ENCODE peak calls at places on chromosome 7, in nine cellular contexts. One of them, this sample, is unnamed.

GRCh38 chr7:75563171-75563570 is 71.1 kb downstream of the SPDYE5 start:
- DNase-seq in GM23248: no peak
- DNase-seq in stimulated activated CD8-positive, alpha-beta memory T cell treated with anti-CD3 and anti-CD28 coated beads, Interleukin-15, amount 100 ng/mL, for 24 hours: no peak
- DNase-seq in iPS DF 19.7: no peak
- DNase-seq in HCT116: no peak
- DNase-seq in NT2/D1: no peak
- DNase-seq in testis: no peak
- DNase-seq in right lobe of liver: no peak
- DNase-seq in mesenchymal stem cell: no peak
- DNase-seq in this sample: no peak

GRCh38 chr7:119377-120163 is 72.8 kb upstream of the FAM20C start:
- DNase-seq in GM23248: no peak
- DNase-seq in stimulated activated CD8-positive, alpha-beta memory T cell treated with anti-CD3 and anti-CD28 coated beads, Interleukin-15, amount 100 ng/mL, for 24 hours: no peak
- DNase-seq in iPS DF 19.7: no peak
- DNase-seq in HCT116: no peak
- DNase-seq in NT2/D1: no peak
- DNase-seq in testis: peak
- DNase-seq in right lobe of liver: peak
- DNase-seq in mesenchymal stem cell: peak
- DNase-seq in this sample: peak

GRCh38 chr7:132065193-132065972 is 509.0 kb upstream of the PODXL start:
- DNase-seq in GM23248: peak
- DNase-seq in stimulated activated CD8-positive, alpha-beta memory T cell treated with anti-CD3 and anti-CD28 coated beads, Interleukin-15, amount 100 ng/mL, for 24 hours: no peak
- DNase-seq in iPS DF 19.7: no peak
- DNase-seq in HCT116: peak
- DNase-seq in NT2/D1: peak
- DNase-seq in testis: peak
- DNase-seq in right lobe of liver: no peak
- DNase-seq in mesenchymal stem cell: peak
- DNase-seq in this sample: peak

GRCh38 chr7:63054191-63054661 is 944.4 kb upstream of the ZNF722 start:
- DNase-seq in GM23248: peak
- DNase-seq in stimulated activated CD8-positive, alpha-beta memory T cell treated with anti-CD3 and anti-CD28 coated beads, Interleukin-15, amount 100 ng/mL, for 24 hours: no peak
- DNase-seq in iPS DF 19.7: no peak
- DNase-seq in HCT116: no peak
- DNase-seq in NT2/D1: no peak
- DNase-seq in testis: peak
- DNase-seq in right lobe of liver: no peak
- DNase-seq in mesenchymal stem cell: no peak
- DNase-seq in this sample: no peak

GRCh38 chr7:16754869-16755317 is 1.3 kb downstream of the TSPAN13 start:
- DNase-seq in GM23248: peak
- DNase-seq in stimulated activated CD8-positive, alpha-beta memory T cell treated with anti-CD3 and anti-CD28 coated beads, Interleukin-15, amount 100 ng/mL, for 24 hours: no peak
- DNase-seq in iPS DF 19.7: no peak
- DNase-seq in HCT116: no peak
- DNase-seq in NT2/D1: no peak
- DNase-seq in testis: no peak
- DNase-seq in right lobe of liver: no peak
- DNase-seq in mesenchymal stem cell: peak
- DNase-seq in this sample: no peak

GRCh38 chr7:100607111-100607510 is 4.9 kb downstream of the PCOLCE start:
- DNase-seq in GM23248: peak
- DNase-seq in stimulated activated CD8-positive, alpha-beta memory T cell treated with anti-CD3 and anti-CD28 coated beads, Interleukin-15, amount 100 ng/mL, for 24 hours: no peak
- DNase-seq in iPS DF 19.7: no peak
- DNase-seq in HCT116: no peak
- DNase-seq in NT2/D1: no peak
- DNase-seq in testis: no peak
- DNase-seq in right lobe of liver: no peak
- DNase-seq in mesenchymal stem cell: no peak
- DNase-seq in this sample: no peak

GRCh38 chr7:137489880-137490279 is 146.3 kb upstream of the PTN start:
- DNase-seq in GM23248: no peak
- DNase-seq in stimulated activated CD8-positive, alpha-beta memory T cell treated with anti-CD3 and anti-CD28 coated beads, Interleukin-15, amount 100 ng/mL, for 24 hours: no peak
- DNase-seq in iPS DF 19.7: no peak
- DNase-seq in HCT116: no peak
- DNase-seq in NT2/D1: no peak
- DNase-seq in testis: no peak
- DNase-seq in right lobe of liver: no peak
- DNase-seq in mesenchymal stem cell: no peak
- DNase-seq in this sample: no peak

GRCh38 chr7:157211710-157212109 is 73.0 kb downstream of the UBE3C start:
- DNase-seq in GM23248: peak
- DNase-seq in stimulated activated CD8-positive, alpha-beta memory T cell treated with anti-CD3 and anti-CD28 coated beads, Interleukin-15, amount 100 ng/mL, for 24 hours: no peak
- DNase-seq in iPS DF 19.7: no peak
- DNase-seq in HCT116: no peak
- DNase-seq in NT2/D1: no peak
- DNase-seq in testis: no peak
- DNase-seq in right lobe of liver: no peak
- DNase-seq in mesenchymal stem cell: peak
- DNase-seq in this sample: peak

GRCh38 chr7:89334785-89335184 is 539.2 kb upstream of the TEX47 start:
- DNase-seq in GM23248: no peak
- DNase-seq in stimulated activated CD8-positive, alpha-beta memory T cell treated with anti-CD3 and anti-CD28 coated beads, Interleukin-15, amount 100 ng/mL, for 24 hours: no peak
- DNase-seq in iPS DF 19.7: no peak
- DNase-seq in HCT116: peak
- DNase-seq in NT2/D1: no peak
- DNase-seq in testis: peak
- DNase-seq in right lobe of liver: no peak
- DNase-seq in mesenchymal stem cell: no peak
- DNase-seq in this sample: no peak

GRCh38 chr7:70655694-70656093 is 476.2 kb upstream of the GALNT17 start:
- DNase-seq in GM23248: no peak
- DNase-seq in stimulated activated CD8-positive, alpha-beta memory T cell treated with anti-CD3 and anti-CD28 coated beads, Interleukin-15, amount 100 ng/mL, for 24 hours: no peak
- DNase-seq in iPS DF 19.7: no peak
- DNase-seq in HCT116: no peak
- DNase-seq in NT2/D1: no peak
- DNase-seq in testis: no peak
- DNase-seq in right lobe of liver: no peak
- DNase-seq in mesenchymal stem cell: no peak
- DNase-seq in this sample: no peak

GRCh38 chr7:3244241-3244814 is 56.7 kb upstream of the SDK1 start:
- DNase-seq in GM23248: peak
- DNase-seq in stimulated activated CD8-positive, alpha-beta memory T cell treated with anti-CD3 and anti-CD28 coated beads, Interleukin-15, amount 100 ng/mL, for 24 hours: no peak
- DNase-seq in iPS DF 19.7: no peak
- DNase-seq in HCT116: peak
- DNase-seq in NT2/D1: no peak
- DNase-seq in testis: no peak
- DNase-seq in right lobe of liver: no peak
- DNase-seq in mesenchymal stem cell: peak
- DNase-seq in this sample: no peak

GRCh38 chr7:87148332-87148955 is 3.8 kb upstream of the DMTF1 start:
- DNase-seq in GM23248: peak
- DNase-seq in stimulated activated CD8-positive, alpha-beta memory T cell treated with anti-CD3 and anti-CD28 coated beads, Interleukin-15, amount 100 ng/mL, for 24 hours: no peak
- DNase-seq in iPS DF 19.7: no peak
- DNase-seq in HCT116: peak
- DNase-seq in NT2/D1: no peak
- DNase-seq in testis: no peak
- DNase-seq in right lobe of liver: no peak
- DNase-seq in mesenchymal stem cell: peak
- DNase-seq in this sample: no peak

GRCh38 chr7:2309889-2310331 is 4.3 kb downstream of the SNX8 start:
- DNase-seq in GM23248: no peak
- DNase-seq in stimulated activated CD8-positive, alpha-beta memory T cell treated with anti-CD3 and anti-CD28 coated beads, Interleukin-15, amount 100 ng/mL, for 24 hours: no peak
- DNase-seq in iPS DF 19.7: peak
- DNase-seq in HCT116: peak
- DNase-seq in NT2/D1: peak
- DNase-seq in testis: peak
- DNase-seq in right lobe of liver: no peak
- DNase-seq in mesenchymal stem cell: peak
- DNase-seq in this sample: peak

GRCh38 chr7:50317221-50317678 is 12.7 kb downstream of the IKZF1 start:
- DNase-seq in GM23248: no peak
- DNase-seq in stimulated activated CD8-positive, alpha-beta memory T cell treated with anti-CD3 and anti-CD28 coated beads, Interleukin-15, amount 100 ng/mL, for 24 hours: no peak
- DNase-seq in iPS DF 19.7: no peak
- DNase-seq in HCT116: no peak
- DNase-seq in NT2/D1: no peak
- DNase-seq in testis: no peak
- DNase-seq in right lobe of liver: no peak
- DNase-seq in mesenchymal stem cell: no peak
- DNase-seq in this sample: no peak

GRCh38 chr7:87339373-87339897 is 6.0 kb upstream of the CROT start:
- DNase-seq in GM23248: no peak
- DNase-seq in stimulated activated CD8-positive, alpha-beta memory T cell treated with anti-CD3 and anti-CD28 coated beads, Interleukin-15, amount 100 ng/mL, for 24 hours: no peak
- DNase-seq in iPS DF 19.7: no peak
- DNase-seq in HCT116: no peak
- DNase-seq in NT2/D1: no peak
- DNase-seq in testis: no peak
- DNase-seq in right lobe of liver: no peak
- DNase-seq in mesenchymal stem cell: peak
- DNase-seq in this sample: no peak

GRCh38 chr7:1733206-1733907 is 63.3 kb downstream of the ELFN1 start:
- DNase-seq in GM23248: no peak
- DNase-seq in stimulated activated CD8-positive, alpha-beta memory T cell treated with anti-CD3 and anti-CD28 coated beads, Interleukin-15, amount 100 ng/mL, for 24 hours: no peak
- DNase-seq in iPS DF 19.7: no peak
- DNase-seq in HCT116: no peak
- DNase-seq in NT2/D1: no peak
- DNase-seq in testis: no peak
- DNase-seq in right lobe of liver: no peak
- DNase-seq in mesenchymal stem cell: no peak
- DNase-seq in this sample: no peak

GRCh38 chr7:111931016-111931517 is 275.1 kb downstream of the DOCK4 start:
- DNase-seq in GM23248: peak
- DNase-seq in stimulated activated CD8-positive, alpha-beta memory T cell treated with anti-CD3 and anti-CD28 coated beads, Interleukin-15, amount 100 ng/mL, for 24 hours: no peak
- DNase-seq in iPS DF 19.7: no peak
- DNase-seq in HCT116: peak
- DNase-seq in NT2/D1: peak
- DNase-seq in testis: no peak
- DNase-seq in right lobe of liver: no peak
- DNase-seq in mesenchymal stem cell: peak
- DNase-seq in this sample: no peak

GRCh38 chr7:42091461-42092229 is 145.4 kb downstream of the GLI3 start:
- DNase-seq in GM23248: no peak
- DNase-seq in stimulated activated CD8-positive, alpha-beta memory T cell treated with anti-CD3 and anti-CD28 coated beads, Interleukin-15, amount 100 ng/mL, for 24 hours: no peak
- DNase-seq in iPS DF 19.7: peak
- DNase-seq in HCT116: no peak
- DNase-seq in NT2/D1: peak
- DNase-seq in testis: no peak
- DNase-seq in right lobe of liver: no peak
- DNase-seq in mesenchymal stem cell: peak
- DNase-seq in this sample: no peak

GRCh38 chr7:24911213-24911603 is 68.8 kb downstream of the OSBPL3 start:
- DNase-seq in GM23248: no peak
- DNase-seq in stimulated activated CD8-positive, alpha-beta memory T cell treated with anti-CD3 and anti-CD28 coated beads, Interleukin-15, amount 100 ng/mL, for 24 hours: no peak
- DNase-seq in iPS DF 19.7: no peak
- DNase-seq in HCT116: no peak
- DNase-seq in NT2/D1: no peak
- DNase-seq in testis: no peak
- DNase-seq in right lobe of liver: no peak
- DNase-seq in mesenchymal stem cell: no peak
- DNase-seq in this sample: no peak

GRCh38 chr7:135718794-135719436 is 9.1 kb downstream of the SLC13A4 start:
- DNase-seq in GM23248: no peak
- DNase-seq in stimulated activated CD8-positive, alpha-beta memory T cell treated with anti-CD3 and anti-CD28 coated beads, Interleukin-15, amount 100 ng/mL, for 24 hours: no peak
- DNase-seq in iPS DF 19.7: no peak
- DNase-seq in HCT116: no peak
- DNase-seq in NT2/D1: no peak
- DNase-seq in testis: no peak
- DNase-seq in right lobe of liver: no peak
- DNase-seq in mesenchymal stem cell: no peak
- DNase-seq in this sample: no peak

GRCh38 chr7:8259586-8260222 is 2.3 kb downstream of the ICA1 start:
- DNase-seq in GM23248: no peak
- DNase-seq in stimulated activated CD8-positive, alpha-beta memory T cell treated with anti-CD3 and anti-CD28 coated beads, Interleukin-15, amount 100 ng/mL, for 24 hours: no peak
- DNase-seq in iPS DF 19.7: no peak
- DNase-seq in HCT116: no peak
- DNase-seq in NT2/D1: no peak
- DNase-seq in testis: no peak
- DNase-seq in right lobe of liver: no peak
- DNase-seq in mesenchymal stem cell: no peak
- DNase-seq in this sample: no peak

GRCh38 chr7:42910306-42910705 is 1.6 kb downstream of the C7orf25 start:
- DNase-seq in GM23248: no peak
- DNase-seq in stimulated activated CD8-positive, alpha-beta memory T cell treated with anti-CD3 and anti-CD28 coated beads, Interleukin-15, amount 100 ng/mL, for 24 hours: no peak
- DNase-seq in iPS DF 19.7: no peak
- DNase-seq in HCT116: no peak
- DNase-seq in NT2/D1: no peak
- DNase-seq in testis: no peak
- DNase-seq in right lobe of liver: no peak
- DNase-seq in mesenchymal stem cell: no peak
- DNase-seq in this sample: no peak

GRCh38 chr7:1823376-1824150 is 153.5 kb downstream of the ELFN1 start:
- DNase-seq in GM23248: no peak
- DNase-seq in stimulated activated CD8-positive, alpha-beta memory T cell treated with anti-CD3 and anti-CD28 coated beads, Interleukin-15, amount 100 ng/mL, for 24 hours: no peak
- DNase-seq in iPS DF 19.7: no peak
- DNase-seq in HCT116: no peak
- DNase-seq in NT2/D1: no peak
- DNase-seq in testis: peak
- DNase-seq in right lobe of liver: no peak
- DNase-seq in mesenchymal stem cell: no peak
- DNase-seq in this sample: no peak

GRCh38 chr7:34939175-34939574 is 98.1 kb downstream of the DPY19L1 start:
- DNase-seq in GM23248: peak
- DNase-seq in stimulated activated CD8-positive, alpha-beta memory T cell treated with anti-CD3 and anti-CD28 coated beads, Interleukin-15, amount 100 ng/mL, for 24 hours: no peak
- DNase-seq in iPS DF 19.7: no peak
- DNase-seq in HCT116: no peak
- DNase-seq in NT2/D1: no peak
- DNase-seq in testis: no peak
- DNase-seq in right lobe of liver: no peak
- DNase-seq in mesenchymal stem cell: peak
- DNase-seq in this sample: peak

GRCh38 chr7:108266489-108266888 is 136.3 kb upstream of the LAMB4 start:
- DNase-seq in GM23248: peak
- DNase-seq in stimulated activated CD8-positive, alpha-beta memory T cell treated with anti-CD3 and anti-CD28 coated beads, Interleukin-15, amount 100 ng/mL, for 24 hours: no peak
- DNase-seq in iPS DF 19.7: no peak
- DNase-seq in HCT116: no peak
- DNase-seq in NT2/D1: no peak
- DNase-seq in testis: no peak
- DNase-seq in right lobe of liver: no peak
- DNase-seq in mesenchymal stem cell: no peak
- DNase-seq in this sample: peak

This sample was measured in adrenal gland.